ENCODE peak calls at places on chromosomes 4 and X, in seven cellular contexts. M is tibial nerve, K is left ventricle myocardium inferior, Q is aorta, W is mesendoderm, D is ovary, Z is GM23248. L is an unnamed sample.

GRCh38 chrX:105975382-105975781 is 63.1 kb downstream of the SERPINA7 start:
- DNase-seq in M (no peak), K (no peak), Q (no peak), W (peak; percentile 22), D (no peak), Z (no peak), L (no peak)

GRCh38 chrX:50920132-50920531 is 9.6 kb downstream of the BMP15 start:
- DNase-seq in M (no peak), K (no peak), Q (no peak), W (peak; percentile 14), D (no peak), Z (peak; percentile 20), L (no peak)

GRCh38 chr4:93409035-93409434 is 419.5 kb upstream of the ATOH1 start:
- DNase-seq in M (no peak), K (no peak), Q (no peak), W (peak; percentile 51), D (no peak), Z (no peak), L (no peak)

GRCh38 chr4:186942745-186943606 is 219.3 kb upstream of the FAT1 start:
- DNase-seq in M (no peak), K (no peak), Q (no peak), W (no peak), D (peak; percentile 46), Z (peak; percentile 36), L (no peak)

GRCh38 chr4:135238940-135239339 is 1037.4 kb upstream of the PABPC4L start:
- DNase-seq in M (no peak), K (no peak), Q (no peak), W (no peak), D (no peak), Z (no peak), L (no peak)

GRCh38 chrX:39020051-39020669 is 218.9 kb downstream of the MID1IP1 start:
- DNase-seq in M (no peak), K (no peak), Q (no peak), W (no peak), D (no peak), Z (no peak), L (no peak)

GRCh38 chr4:102501635-102502382 is 650 bp downstream of the NFKB1 start:
- DNase-seq in M (peak; percentile 59), K (peak; percentile 78), Q (peak; percentile 90), W (peak; percentile 90), D (peak; percentile 81), Z (peak; percentile 87), L (peak; percentile 81)

GRCh38 chrX:7216981-7217587 is 69.1 kb upstream of the PUDP start:
- DNase-seq in M (no peak), K (no peak), Q (no peak), W (no peak), D (no peak), Z (no peak), L (no peak)

GRCh38 chr4:143085224-143085623 is 99.5 kb upstream of the USP38 start:
- DNase-seq in M (no peak), K (no peak), Q (no peak), W (no peak), D (no peak), Z (peak; percentile 59), L (no peak)

GRCh38 chr4:70842761-70843435 is 3.2 kb upstream of the GRSF1 start:
- DNase-seq in M (no peak), K (no peak), Q (no peak), W (no peak), D (no peak), Z (no peak), L (no peak)

GRCh38 chr4:115361781-115362180 is 248.4 kb upstream of the NDST4 start:
- DNase-seq in M (no peak), K (no peak), Q (no peak), W (no peak), D (no peak), Z (peak; percentile 57), L (no peak)

GRCh38 chr4:1674682-1675081 is 9.4 kb downstream of the FAM53A start:
- DNase-seq in M (no peak), K (no peak), Q (no peak), W (no peak), D (no peak), Z (no peak), L (no peak)

GRCh38 chr4:142373610-142374009 is 472.5 kb downstream of the INPP4B start:
- DNase-seq in M (no peak), K (no peak), Q (no peak), W (no peak), D (no peak), Z (peak; percentile 22), L (no peak)

GRCh38 chr4:24057915-24058559 is 168.2 kb upstream of the PPARGC1A start:
- DNase-seq in M (no peak), K (no peak), Q (no peak), W (no peak), D (no peak), Z (no peak), L (no peak)

GRCh38 chr4:144582105-144582850 is 63.7 kb upstream of the HHIP start:
- DNase-seq in M (no peak), K (no peak), Q (no peak), W (no peak), D (no peak), Z (peak; percentile 65), L (no peak)

GRCh38 chrX:40074080-40074958 is 23.4 kb downstream of the BCOR start:
- DNase-seq in M (no peak), K (no peak), Q (peak; percentile 25), W (no peak), D (no peak), Z (no peak), L (no peak)
- H3K36me3 ChIP-seq in M (peaks cover 59% of the 10 kb centered on the region), K (peaks cover 46% of the 10 kb centered on the region), Q (no peaks in the 10 kb centered on the region), W (peaks cover 4% of the 10 kb centered on the region), D (no peaks in the 10 kb centered on the region), Z (peaks cover 6% of the 10 kb centered on the region), L (peaks cover 36% of the 10 kb centered on the region)

GRCh38 chrX:53895270-53895669 is 149.0 kb downstream of the PHF8 start:
- DNase-seq in M (no peak), K (no peak), Q (no peak), W (no peak), D (no peak), Z (no peak), L (no peak)

DNA sequence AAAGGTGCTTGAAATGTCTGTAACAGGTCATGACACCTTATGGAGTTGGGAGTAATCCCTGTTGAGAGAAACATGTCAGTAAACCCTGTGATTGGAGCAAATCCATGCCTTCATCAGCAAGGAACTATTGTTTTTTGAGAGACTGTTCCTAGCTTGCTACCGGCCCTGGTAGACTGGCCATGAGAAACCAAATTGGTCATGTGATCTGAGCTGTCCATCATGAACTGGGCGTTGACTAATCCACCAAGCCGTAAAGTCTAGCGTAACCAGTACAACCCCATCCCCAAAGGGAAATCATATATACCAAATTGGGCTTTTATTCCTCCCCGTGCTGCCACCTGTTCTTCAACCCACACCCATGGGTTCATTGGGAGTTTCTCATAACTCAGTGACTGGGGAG is 143.7 kb downstream of the PHF8 start:
- DNase-seq in M (no peak), K (no peak), Q (no peak), W (no peak), D (no peak), Z (no peak), L (no peak)
- H3K36me3 ChIP-seq in M (no peaks in the 10 kb centered on the region), K (no peaks in the 10 kb centered on the region), Q (no peaks in the 10 kb centered on the region), W (no peaks in the 10 kb centered on the region), D (no peaks in the 10 kb centered on the region), Z (no peaks in the 10 kb centered on the region), L (no peaks in the 10 kb centered on the region)

DNA sequence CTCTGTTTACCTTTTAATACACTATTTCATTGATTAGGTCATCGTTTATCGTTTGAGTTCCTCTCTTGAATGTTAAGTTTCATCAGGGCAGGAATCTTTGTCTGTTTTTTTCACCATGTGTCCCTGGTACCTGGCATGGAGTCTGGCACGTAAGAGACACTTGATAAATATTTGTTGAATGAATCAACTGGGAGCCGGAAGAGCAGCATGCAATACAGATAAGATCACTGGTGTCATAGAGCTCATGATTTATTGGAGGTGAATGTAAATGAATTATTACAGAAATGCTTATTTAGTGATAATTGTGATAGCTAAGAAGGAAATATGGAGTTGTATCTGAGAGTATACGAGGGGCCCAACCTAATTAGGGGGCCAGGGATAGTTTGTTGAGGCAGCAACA is 62.8 kb downstream of the UCHL1 start:
- DNase-seq in M (no peak), K (no peak), Q (no peak), W (peak; percentile 63), D (no peak), Z (no peak), L (no peak)
- H3K36me3 ChIP-seq in M (no peaks in the 10 kb centered on the region), K (no peaks in the 10 kb centered on the region), Q (no peaks in the 10 kb centered on the region), W (no peaks in the 10 kb centered on the region), D (no peaks in the 10 kb centered on the region), Z (no peaks in the 10 kb centered on the region), L (no peaks in the 10 kb centered on the region)

GRCh38 chr4:526971-527460 is 28.0 kb downstream of the PIGG start:
- DNase-seq in M (no peak), K (no peak), Q (no peak), W (no peak), D (no peak), Z (no peak), L (no peak)

GRCh38 chr4:530017-530781 is 31.2 kb downstream of the PIGG start:
- DNase-seq in M (no peak), K (no peak), Q (no peak), W (no peak), D (no peak), Z (no peak), L (no peak)

GRCh38 chr4:529563-529962 is 30.6 kb downstream of the PIGG start:
- DNase-seq in M (no peak), K (no peak), Q (no peak), W (no peak), D (no peak), Z (no peak), L (no peak)

GRCh38 chr4:528835-529234 is 29.8 kb downstream of the PIGG start:
- DNase-seq in M (no peak), K (no peak), Q (no peak), W (no peak), D (no peak), Z (no peak), L (no peak)

DNA sequence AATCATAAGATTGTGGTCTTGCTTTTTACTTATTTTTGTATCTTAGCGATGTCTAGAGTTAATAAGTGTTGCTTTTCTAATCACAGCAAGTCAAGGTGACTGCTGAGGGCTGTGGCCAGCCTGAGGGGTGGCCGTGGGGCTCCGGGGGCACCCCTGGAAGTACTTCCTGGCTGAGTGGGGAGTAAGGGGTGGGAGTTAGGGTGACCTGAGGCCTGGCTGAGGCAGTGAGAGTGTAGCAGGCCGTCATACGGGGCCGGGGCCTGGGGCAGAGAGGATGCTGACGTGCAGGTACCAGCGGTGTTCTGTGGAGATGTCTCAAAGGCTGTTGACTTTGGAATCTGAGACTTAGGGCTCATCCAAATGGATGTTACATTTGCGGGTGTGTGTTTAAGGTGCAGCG is 29.3 kb downstream of the PIGG start:
- DNase-seq in M (no peak), K (no peak), Q (no peak), W (no peak), D (no peak), Z (no peak), L (no peak)
- H3K36me3 ChIP-seq in M (peaks cover 98% of the 10 kb centered on the region), K (peaks cover 96% of the 10 kb centered on the region), Q (no peaks in the 10 kb centered on the region), W (peaks cover 11% of the 10 kb centered on the region), D (no peaks in the 10 kb centered on the region), Z (peaks cover 29% of the 10 kb centered on the region), L (peaks cover 72% of the 10 kb centered on the region)

GRCh38 chrX:153960077-153960476 is 11.5 kb downstream of the HCFC1 start:
- DNase-seq in M (no peak), K (no peak), Q (no peak), W (no peak), D (no peak), Z (no peak), L (no peak)
- H3K36me3 ChIP-seq in M (peaks cover 90% of the 10 kb centered on the region), K (peaks cover 70% of the 10 kb centered on the region), Q (no peaks in the 10 kb centered on the region), W (peaks cover 8% of the 10 kb centered on the region), D (no peaks in the 10 kb centered on the region), Z (no peaks in the 10 kb centered on the region), L (peaks cover 87% of the 10 kb centered on the region)